ENCODE peak calls at places on chromosomes 5 and 9, in six cellular contexts. One of them, this sample, is unnamed.

GRCh38 chr5:172093965-172094364 is 87.5 kb upstream of the FBXW11 start:
- DNase-seq in bronchial epithelial cell: no peak
- DNase-seq in omental fat pad: no peak
- DNase-seq in adrenal gland: no peak
- DNase-seq in GM13976: no peak
- DNase-seq in cardiac fibroblast: no peak
- DNase-seq in this sample: no peak

GRCh38 chr5:158753354-158753753 is 346.4 kb downstream of the EBF1 start:
- DNase-seq in bronchial epithelial cell: no peak
- DNase-seq in omental fat pad: no peak
- DNase-seq in adrenal gland: no peak
- DNase-seq in GM13976: no peak
- DNase-seq in cardiac fibroblast: no peak
- DNase-seq in this sample: no peak

GRCh38 chr5:45277860-45278259 is 418.3 kb downstream of the HCN1 start:
- DNase-seq in cardiac fibroblast: no peak
- DNase-seq in GM13976: no peak
- DNase-seq in omental fat pad: no peak
- DNase-seq in bronchial epithelial cell: no peak
- DNase-seq in adrenal gland: no peak
- DNase-seq in this sample: no peak

GRCh38 chr5:51961154-51961562 is 577.9 kb downstream of the ISL1 start:
- DNase-seq in omental fat pad: no peak
- DNase-seq in bronchial epithelial cell: no peak
- DNase-seq in cardiac fibroblast: no peak
- DNase-seq in adrenal gland: no peak
- DNase-seq in GM13976: no peak
- DNase-seq in this sample: no peak

GRCh38 chr5:113693621-113694130 is 180.2 kb downstream of the YTHDC2 start:
- DNase-seq in bronchial epithelial cell: no peak
- DNase-seq in omental fat pad: no peak
- DNase-seq in GM13976: no peak
- DNase-seq in adrenal gland: no peak
- DNase-seq in cardiac fibroblast: no peak
- DNase-seq in this sample: no peak

GRCh38 chr9:78189461-78189860 is 46.4 kb upstream of the CEP78 start:
- DNase-seq in omental fat pad: no peak
- DNase-seq in adrenal gland: no peak
- DNase-seq in bronchial epithelial cell: no peak
- DNase-seq in cardiac fibroblast: peak
- DNase-seq in GM13976: no peak
- DNase-seq in this sample: peak

GRCh38 chr5:8829322-8830029 is 716.4 kb downstream of the SEMA5A start:
- DNase-seq in GM13976: no peak
- DNase-seq in bronchial epithelial cell: peak
- DNase-seq in adrenal gland: peak
- DNase-seq in omental fat pad: no peak
- DNase-seq in cardiac fibroblast: peak
- DNase-seq in this sample: peak

GRCh38 chr5:52748590-52748989 is 39.1 kb upstream of the ITGA1 start:
- DNase-seq in adrenal gland: no peak
- DNase-seq in omental fat pad: no peak
- DNase-seq in cardiac fibroblast: no peak
- DNase-seq in GM13976: no peak
- DNase-seq in bronchial epithelial cell: no peak
- DNase-seq in this sample: no peak

GRCh38 chr9:93309889-93310425 is 126.0 kb downstream of the WNK2 start:
- DNase-seq in bronchial epithelial cell: no peak
- DNase-seq in adrenal gland: no peak
- DNase-seq in omental fat pad: no peak
- DNase-seq in cardiac fibroblast: no peak
- DNase-seq in GM13976: no peak
- DNase-seq in this sample: no peak

GRCh38 chr9:115733736-115734135 is 419.9 kb upstream of the PAPPA start:
- DNase-seq in adrenal gland: no peak
- DNase-seq in omental fat pad: no peak
- DNase-seq in GM13976: no peak
- DNase-seq in bronchial epithelial cell: no peak
- DNase-seq in cardiac fibroblast: peak
- DNase-seq in this sample: no peak

GRCh38 chr5:135324897-135325650 is 74.0 kb downstream of the MACROH2A1 start:
- DNase-seq in GM13976: no peak
- DNase-seq in adrenal gland: no peak
- DNase-seq in cardiac fibroblast: no peak
- DNase-seq in bronchial epithelial cell: peak
- DNase-seq in omental fat pad: no peak
- DNase-seq in this sample: no peak

GRCh38 chr5:89399553-89399952 is 516.6 kb upstream of the MEF2C start:
- DNase-seq in bronchial epithelial cell: peak
- DNase-seq in GM13976: peak
- DNase-seq in cardiac fibroblast: peak
- DNase-seq in adrenal gland: no peak
- DNase-seq in omental fat pad: no peak
- DNase-seq in this sample: no peak

GRCh38 chr5:94517490-94518108 is 100.8 kb downstream of the KIAA0825 start:
- DNase-seq in cardiac fibroblast: peak
- DNase-seq in adrenal gland: no peak
- DNase-seq in bronchial epithelial cell: peak
- DNase-seq in GM13976: no peak
- DNase-seq in omental fat pad: no peak
- DNase-seq in this sample: no peak

GRCh38 chr5:90747693-90748092 is 189.1 kb downstream of the ADGRV1 start:
- DNase-seq in GM13976: no peak
- DNase-seq in cardiac fibroblast: no peak
- DNase-seq in adrenal gland: no peak
- DNase-seq in bronchial epithelial cell: peak
- DNase-seq in omental fat pad: no peak
- DNase-seq in this sample: no peak

GRCh38 chr5:107121793-107122519 is 548.8 kb downstream of the EFNA5 start:
- DNase-seq in GM13976: no peak
- DNase-seq in adrenal gland: no peak
- DNase-seq in cardiac fibroblast: no peak
- DNase-seq in bronchial epithelial cell: no peak
- DNase-seq in omental fat pad: no peak
- DNase-seq in this sample: no peak

GRCh38 chr9:27683181-27683580 is 109.9 kb upstream of the C9orf72 start:
- DNase-seq in bronchial epithelial cell: peak
- DNase-seq in omental fat pad: no peak
- DNase-seq in GM13976: no peak
- DNase-seq in adrenal gland: no peak
- DNase-seq in cardiac fibroblast: no peak
- DNase-seq in this sample: no peak

GRCh38 chr5:57805732-57806131 is 323.1 kb upstream of the ACTBL2 start:
- DNase-seq in omental fat pad: no peak
- DNase-seq in bronchial epithelial cell: peak
- DNase-seq in GM13976: no peak
- DNase-seq in adrenal gland: no peak
- DNase-seq in cardiac fibroblast: no peak
- DNase-seq in this sample: peak

GRCh38 chr9:89359018-89359417 is 40.7 kb downstream of the SECISBP2 start:
- DNase-seq in cardiac fibroblast: no peak
- DNase-seq in bronchial epithelial cell: no peak
- DNase-seq in GM13976: no peak
- DNase-seq in adrenal gland: no peak
- DNase-seq in omental fat pad: no peak
- DNase-seq in this sample: peak

GRCh38 chr5:56169949-56170348 is 63.2 kb downstream of the ANKRD55 start:
- DNase-seq in bronchial epithelial cell: no peak
- DNase-seq in GM13976: no peak
- DNase-seq in adrenal gland: no peak
- DNase-seq in omental fat pad: no peak
- DNase-seq in cardiac fibroblast: no peak
- DNase-seq in this sample: no peak

GRCh38 chr5:172866802-172867748 is 33.0 kb downstream of the ERGIC1 start:
- DNase-seq in bronchial epithelial cell: no peak
- DNase-seq in GM13976: no peak
- DNase-seq in cardiac fibroblast: no peak
- DNase-seq in omental fat pad: no peak
- DNase-seq in adrenal gland: peak
- DNase-seq in this sample: no peak

GRCh38 chr9:136372561-136373299 is 739 bp downstream of the CARD9 start:
- DNase-seq in bronchial epithelial cell: peak
- DNase-seq in omental fat pad: no peak
- DNase-seq in GM13976: no peak
- DNase-seq in adrenal gland: peak
- DNase-seq in cardiac fibroblast: peak
- DNase-seq in this sample: peak
- TF ChIP-seq CTCF in bronchial epithelial cell: no peak
- TF ChIP-seq CTCF in omental fat pad: no peak
- TF ChIP-seq CTCF in GM13976: peak
- TF ChIP-seq CTCF in adrenal gland: no peak
- TF ChIP-seq CTCF in cardiac fibroblast: no peak
- TF ChIP-seq CTCF in this sample: peak

GRCh38 chr9:72443855-72444254 is 77.6 kb upstream of the TMC1 start:
- DNase-seq in GM13976: peak
- DNase-seq in adrenal gland: no peak
- DNase-seq in bronchial epithelial cell: peak
- DNase-seq in omental fat pad: no peak
- DNase-seq in cardiac fibroblast: peak
- DNase-seq in this sample: no peak
- TF ChIP-seq CTCF in GM13976: no peak
- TF ChIP-seq CTCF in adrenal gland: no peak
- TF ChIP-seq CTCF in bronchial epithelial cell: no peak
- TF ChIP-seq CTCF in omental fat pad: no peak
- TF ChIP-seq CTCF in cardiac fibroblast: no peak
- TF ChIP-seq CTCF in this sample: no peak

GRCh38 chr9:75591972-75592371 is 298.5 kb upstream of the PCSK5 start:
- DNase-seq in adrenal gland: no peak
- DNase-seq in GM13976: no peak
- DNase-seq in bronchial epithelial cell: no peak
- DNase-seq in cardiac fibroblast: no peak
- DNase-seq in omental fat pad: no peak
- DNase-seq in this sample: no peak

GRCh38 chr9:75593920-75594319 is 296.6 kb upstream of the PCSK5 start:
- DNase-seq in bronchial epithelial cell: no peak
- DNase-seq in omental fat pad: no peak
- DNase-seq in GM13976: no peak
- DNase-seq in cardiac fibroblast: no peak
- DNase-seq in adrenal gland: no peak
- DNase-seq in this sample: no peak

GRCh38 chr9:75582870-75583269 is 307.6 kb upstream of the PCSK5 start:
- DNase-seq in bronchial epithelial cell: no peak
- DNase-seq in adrenal gland: no peak
- DNase-seq in GM13976: no peak
- DNase-seq in omental fat pad: no peak
- DNase-seq in cardiac fibroblast: no peak
- DNase-seq in this sample: no peak

GRCh38 chr9:75589497-75589896 is 301.0 kb upstream of the PCSK5 start:
- DNase-seq in cardiac fibroblast: no peak
- DNase-seq in GM13976: no peak
- DNase-seq in omental fat pad: no peak
- DNase-seq in bronchial epithelial cell: no peak
- DNase-seq in adrenal gland: no peak
- DNase-seq in this sample: no peak

GRCh38 chr9:75588808-75589207 is 301.7 kb upstream of the PCSK5 start:
- DNase-seq in omental fat pad: no peak
- DNase-seq in bronchial epithelial cell: no peak
- DNase-seq in GM13976: no peak
- DNase-seq in cardiac fibroblast: no peak
- DNase-seq in adrenal gland: no peak
- DNase-seq in this sample: no peak
- TF ChIP-seq CTCF in omental fat pad: no peak
- TF ChIP-seq CTCF in bronchial epithelial cell: peak
- TF ChIP-seq CTCF in GM13976: no peak
- TF ChIP-seq CTCF in cardiac fibroblast: peak
- TF ChIP-seq CTCF in adrenal gland: no peak
- TF ChIP-seq CTCF in this sample: no peak

GRCh38 chr9:6944093-6944551 is 186.3 kb downstream of the KDM4C start:
- DNase-seq in omental fat pad: no peak
- DNase-seq in bronchial epithelial cell: peak
- DNase-seq in cardiac fibroblast: peak
- DNase-seq in GM13976: no peak
- DNase-seq in adrenal gland: no peak
- DNase-seq in this sample: peak
- TF ChIP-seq CTCF in omental fat pad: no peak
- TF ChIP-seq CTCF in bronchial epithelial cell: no peak
- TF ChIP-seq CTCF in cardiac fibroblast: no peak
- TF ChIP-seq CTCF in GM13976: no peak
- TF ChIP-seq CTCF in adrenal gland: no peak
- TF ChIP-seq CTCF in this sample: no peak

GRCh38 chr5:10335711-10336470 is 17.6 kb upstream of the MARCHF6 start:
- DNase-seq in adrenal gland: no peak
- DNase-seq in bronchial epithelial cell: no peak
- DNase-seq in GM13976: no peak
- DNase-seq in cardiac fibroblast: no peak
- DNase-seq in omental fat pad: no peak
- DNase-seq in this sample: no peak

GRCh38 chr5:10334830-10335229 is 18.7 kb upstream of the MARCHF6 start:
- DNase-seq in GM13976: no peak
- DNase-seq in bronchial epithelial cell: no peak
- DNase-seq in omental fat pad: no peak
- DNase-seq in cardiac fibroblast: no peak
- DNase-seq in adrenal gland: no peak
- DNase-seq in this sample: no peak

GRCh38 chr5:10332301-10332700 is 21.2 kb upstream of the MARCHF6 start:
- DNase-seq in bronchial epithelial cell: no peak
- DNase-seq in omental fat pad: no peak
- DNase-seq in adrenal gland: no peak
- DNase-seq in cardiac fibroblast: no peak
- DNase-seq in GM13976: no peak
- DNase-seq in this sample: no peak

GRCh38 chr5:10331341-10331796 is 22.1 kb upstream of the MARCHF6 start:
- DNase-seq in adrenal gland: peak
- DNase-seq in GM13976: no peak
- DNase-seq in omental fat pad: no peak
- DNase-seq in cardiac fibroblast: peak
- DNase-seq in bronchial epithelial cell: no peak
- DNase-seq in this sample: peak

DNA sequence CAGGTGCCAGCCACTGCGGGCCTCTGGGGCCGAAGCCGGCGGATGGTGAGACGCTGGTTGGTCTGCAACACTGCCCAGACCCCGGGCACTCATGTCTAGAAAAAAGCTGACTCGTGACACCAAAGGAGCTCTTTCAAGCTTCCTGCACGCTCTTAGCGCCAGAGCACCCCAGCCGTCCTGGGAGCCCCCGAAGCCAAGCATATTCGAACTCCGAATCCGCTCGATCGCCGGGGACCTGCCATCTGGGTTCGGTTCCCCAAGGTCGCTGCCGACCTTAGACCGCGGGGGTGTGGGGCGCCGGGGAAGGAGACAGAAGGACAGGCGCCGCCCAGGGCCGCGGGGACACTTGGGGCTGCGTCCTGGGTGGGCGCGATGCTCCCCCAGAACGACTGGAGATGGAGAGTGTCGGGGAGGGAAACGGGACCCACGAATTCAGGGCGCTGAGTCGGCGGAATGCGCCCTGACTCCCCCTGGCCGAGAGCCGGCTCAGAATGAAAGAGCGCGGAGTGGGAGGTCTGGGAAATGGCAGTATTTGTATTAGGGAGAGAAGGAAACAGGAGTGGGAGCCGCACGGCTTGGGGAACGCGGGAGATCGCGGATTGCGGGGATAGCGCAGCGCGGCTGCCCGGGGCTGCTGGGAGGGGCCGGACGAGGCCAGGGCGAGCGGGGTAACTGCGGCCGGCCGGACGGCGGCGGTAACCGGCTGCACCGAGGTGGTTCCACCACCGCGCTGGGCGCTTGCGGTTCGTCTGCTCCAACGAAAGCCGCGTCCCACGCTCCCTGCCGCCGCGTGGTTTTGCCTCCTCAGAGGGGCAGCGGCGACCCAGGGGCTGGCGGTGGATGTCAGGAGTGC is 20.1 kb upstream of the MARCHF6 start:
- DNase-seq in omental fat pad: no peak
- DNase-seq in cardiac fibroblast: no peak
- DNase-seq in GM13976: peak
- DNase-seq in bronchial epithelial cell: no peak
- DNase-seq in adrenal gland: peak
- DNase-seq in this sample: no peak
- TF ChIP-seq CTCF in omental fat pad: no peak
- TF ChIP-seq CTCF in cardiac fibroblast: no peak
- TF ChIP-seq CTCF in GM13976: peak
- TF ChIP-seq CTCF in bronchial epithelial cell: peak
- TF ChIP-seq CTCF in adrenal gland: peak
- TF ChIP-seq CTCF in this sample: peak